ENCODE peak calls at places on chromosome 21, in four cellular contexts. L, Z, D and W are unnamed samples.

GRCh38 chr21:38955495-38955894 is 149.8 kb downstream of the ETS2 start:
- DNase-seq in L (no peak), Z (no peak), D (no peak), W (peak; percentile 73)

GRCh38 chr21:46054447-46054846 is 43.5 kb upstream of the COL6A2 start:
- DNase-seq in L (no peak), Z (peak; percentile 42), D (no peak), W (peak; percentile 55)

GRCh38 chr21:39155578-39155977 is 27.7 kb downstream of the PSMG1 start:
- DNase-seq in L (no peak), Z (no peak), D (no peak), W (no peak)

GRCh38 chr21:17921579-17922530 is 102.7 kb upstream of the C21orf91 start:
- DNase-seq in L (no peak), Z (no peak), D (no peak), W (peak; percentile 59)

GRCh38 chr21:25456672-25457071 is 150.6 kb downstream of the MRPL39 start:
- DNase-seq in L (no peak), Z (no peak), D (no peak), W (peak; percentile 34)

GRCh38 chr21:42969193-42969600 is 5.2 kb upstream of the PKNOX1 start:
- DNase-seq in L (no peak), Z (no peak), D (no peak), W (no peak)

GRCh38 chr21:39094847-39095525 is 88.3 kb downstream of the PSMG1 start:
- DNase-seq in L (no peak), Z (no peak), D (no peak), W (peak; percentile 27)

GRCh38 chr21:35571910-35572309 is 488.4 kb downstream of the SETD4 start:
- DNase-seq in L (no peak), Z (no peak), D (no peak), W (no peak)

GRCh38 chr21:34544032-34544496 is 32.1 kb upstream of the KCNE1 start:
- DNase-seq in L (peak; percentile 71), Z (peak; percentile 69), D (peak; percentile 88), W (peak; percentile 79)

GRCh38 chr21:38986460-38987395 is 181.0 kb downstream of the ETS2 start:
- DNase-seq in L (no peak), Z (no peak), D (no peak), W (no peak)

GRCh38 chr21:42243026-42243425 is 24.1 kb downstream of the ABCG1 start:
- DNase-seq in L (no peak), Z (peak; percentile 30), D (no peak), W (no peak)

GRCh38 chr21:33411949-33412430 is 8.8 kb downstream of the IFNGR2 start:
- DNase-seq in L (no peak), Z (no peak), D (no peak), W (no peak)

GRCh38 chr21:45162115-45162514 is 87.7 kb downstream of the ADARB1 start:
- DNase-seq in L (no peak), Z (no peak), D (no peak), W (no peak)

GRCh38 chr21:8992731-8993174 is 1528.6 kb upstream of the TPTE start:
- DNase-seq in L (no peak), Z (no peak), D (no peak), W (no peak)